ENCODE peak calls at places on chromosomes 4 and X, in five cellular contexts. C, M, G, Y and H are unnamed samples.

GRCh38 chr4:53653484-53654053 is 62.3 kb upstream of the LNX1 start:
- DNase-seq in M (no peak), Y (no peak), G (no peak), C (no peak), H (no peak)

GRCh38 chr4:1723131-1723801 is 1.9 kb downstream of the TACC3 start:
- DNase-seq in C (no peak), M (no peak), G (no peak), Y (no peak), H (no peak)

GRCh38 chr4:37516057-37516775 is 170.0 kb downstream of the RELL1 start:
- DNase-seq in Y (peak; percentile 43), M (no peak), G (no peak), C (no peak), H (no peak)

GRCh38 chr4:48081196-48081595 is 52.9 kb downstream of the TXK start:
- DNase-seq in Y (peak; percentile 34), G (no peak), C (no peak), M (no peak), H (no peak)

GRCh38 chr4:48195853-48196252 is 61.8 kb upstream of the TXK start:
- DNase-seq in G (no peak), Y (no peak), M (no peak), C (no peak), H (no peak)

GRCh38 chr4:119093042-119093827 is 42.4 kb upstream of the MYOZ2 start:
- DNase-seq in M (no peak), Y (peak; percentile 64), G (no peak), C (no peak), H (no peak)

GRCh38 chr4:175166020-175166419 is 247.9 kb downstream of the ADAM29 start:
- DNase-seq in Y (no peak), G (no peak), M (no peak), C (no peak), H (no peak)

GRCh38 chr4:76851375-76851774 is 46.6 kb downstream of the SOWAHB start:
- DNase-seq in M (no peak), Y (no peak), C (no peak), G (no peak), H (no peak)

GRCh38 chrX:105460366-105460765 is 239.9 kb upstream of the TEX13A start:
- DNase-seq in M (no peak), Y (peak; percentile 30), G (no peak), C (peak; percentile 78), H (no peak)

GRCh38 chr4:97105716-97106115 is 1037.6 kb downstream of the STPG2 start:
- DNase-seq in C (no peak), Y (no peak), G (no peak), M (no peak), H (no peak)

GRCh38 chr4:183846951-183847350 is 58.2 kb upstream of the STOX2 start:
- DNase-seq in C (no peak), G (no peak), Y (no peak), M (no peak), H (no peak)

GRCh38 chrX:71533850-71534515 is 1.1 kb downstream of the OGT start:
- DNase-seq in Y (peak; percentile 30), C (no peak), M (peak; percentile 47), G (peak; percentile 35), H (peak; percentile 37)

GRCh38 chr4:101807351-101807750 is 16.8 kb downstream of the BANK1 start:
- DNase-seq in C (no peak), Y (no peak), G (no peak), M (no peak), H (no peak)

GRCh38 chr4:185039508-185040273 is 21.4 kb downstream of the HELT start:
- DNase-seq in Y (peak; percentile 54), C (peak; percentile 51), M (peak; percentile 51), G (no peak), H (no peak)

GRCh38 chr4:185035284-185035683 is 17.0 kb downstream of the HELT start:
- DNase-seq in C (no peak), G (no peak), Y (no peak), M (no peak), H (no peak)

GRCh38 chr4:185033950-185034349 is 15.7 kb downstream of the HELT start:
- DNase-seq in G (no peak), C (no peak), M (no peak), Y (no peak), H (no peak)

GRCh38 chr4:185036019-185036418 is 17.7 kb downstream of the HELT start:
- DNase-seq in G (no peak), M (no peak), C (no peak), Y (no peak), H (no peak)

DNA sequence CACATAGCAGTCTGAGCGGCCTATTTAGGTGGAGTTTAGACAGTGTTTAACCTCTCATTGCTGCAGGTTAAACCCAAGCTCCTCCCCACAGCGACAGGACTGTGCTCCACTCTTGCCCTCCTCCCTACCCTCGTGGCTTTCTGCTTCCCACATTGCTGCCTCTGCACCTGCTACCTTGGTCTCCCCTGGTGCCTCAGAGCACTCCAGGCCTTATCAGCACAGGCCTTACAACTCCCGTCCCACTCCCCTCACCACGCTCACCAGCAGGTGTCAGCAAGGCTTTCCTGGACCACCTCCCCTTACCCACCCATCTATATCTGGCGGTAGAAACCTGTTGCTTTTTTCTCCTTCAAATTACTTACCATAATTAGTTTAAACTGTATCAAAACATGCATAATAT is 18.6 kb downstream of the HELT start:
- DNase-seq in M (no peak), Y (no peak), G (no peak), C (no peak), H (no peak)
- TF ChIP-seq CTCF in M (no peak), Y (no peak), G (no peak), C (no peak), H (no peak)

DNA sequence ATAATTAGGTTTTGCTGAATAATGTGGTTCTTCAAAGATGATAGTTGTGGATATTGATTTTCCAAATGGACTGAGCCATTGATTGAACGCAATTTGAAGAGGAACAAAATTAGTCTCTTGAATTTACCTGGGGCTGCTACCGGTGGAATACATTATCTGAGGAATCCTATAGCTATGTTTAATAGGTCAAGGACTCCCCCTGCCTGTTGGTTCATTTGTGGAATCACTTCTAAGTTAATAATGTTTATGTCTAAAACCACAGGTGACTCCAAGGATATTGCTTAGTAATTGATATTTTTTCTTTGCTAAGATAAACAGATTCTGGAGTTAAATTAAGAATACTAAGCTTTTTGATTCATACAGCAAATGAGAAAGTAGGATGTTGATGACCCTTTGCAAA is 576.0 kb upstream of the PABPC4L start:
- DNase-seq in C (no peak), Y (peak; percentile 15), M (no peak), G (no peak), H (no peak)
- TF ChIP-seq CTCF in C (peak; percentile 15), Y (peak; percentile 40), M (no peak), G (no peak), H (no peak)

DNA sequence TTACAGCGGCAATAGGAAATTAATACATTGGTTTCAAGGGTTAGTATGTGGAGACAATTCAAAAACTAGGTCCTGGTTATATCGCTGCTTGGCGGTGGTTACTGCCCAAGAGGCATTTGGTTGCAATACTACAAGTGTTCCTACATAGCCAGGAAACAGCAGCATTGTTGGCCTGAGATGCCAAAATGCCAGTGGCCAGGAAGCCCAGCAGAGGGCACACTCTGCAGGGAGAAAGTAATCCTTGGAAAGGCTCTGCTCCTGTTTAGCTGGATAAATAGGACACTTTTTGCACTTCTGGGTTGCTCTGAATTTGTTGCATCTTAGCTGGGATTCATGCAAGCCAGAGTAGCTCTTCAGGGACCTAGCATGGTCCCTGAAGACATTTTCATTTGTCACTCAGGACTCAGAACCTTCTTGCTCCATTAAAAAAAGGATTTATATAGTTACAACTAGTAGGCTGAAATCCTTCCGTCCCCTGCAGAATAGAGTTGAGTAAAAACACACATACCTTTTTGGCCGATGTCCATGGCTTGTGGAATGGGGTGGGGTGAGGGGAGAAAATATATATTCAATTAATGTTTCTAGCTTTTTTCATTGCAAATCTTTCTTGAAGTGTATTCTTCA is 8.1 kb upstream of the GPR119 start:
- DNase-seq in M (peak; percentile 61), Y (peak; percentile 74), C (peak; percentile 22), G (peak; percentile 45), H (no peak)
- TF ChIP-seq CTCF in M (peak; percentile 73), Y (peak; percentile 75), C (peak; percentile 76), G (peak; percentile 71), H (no peak)

DNA sequence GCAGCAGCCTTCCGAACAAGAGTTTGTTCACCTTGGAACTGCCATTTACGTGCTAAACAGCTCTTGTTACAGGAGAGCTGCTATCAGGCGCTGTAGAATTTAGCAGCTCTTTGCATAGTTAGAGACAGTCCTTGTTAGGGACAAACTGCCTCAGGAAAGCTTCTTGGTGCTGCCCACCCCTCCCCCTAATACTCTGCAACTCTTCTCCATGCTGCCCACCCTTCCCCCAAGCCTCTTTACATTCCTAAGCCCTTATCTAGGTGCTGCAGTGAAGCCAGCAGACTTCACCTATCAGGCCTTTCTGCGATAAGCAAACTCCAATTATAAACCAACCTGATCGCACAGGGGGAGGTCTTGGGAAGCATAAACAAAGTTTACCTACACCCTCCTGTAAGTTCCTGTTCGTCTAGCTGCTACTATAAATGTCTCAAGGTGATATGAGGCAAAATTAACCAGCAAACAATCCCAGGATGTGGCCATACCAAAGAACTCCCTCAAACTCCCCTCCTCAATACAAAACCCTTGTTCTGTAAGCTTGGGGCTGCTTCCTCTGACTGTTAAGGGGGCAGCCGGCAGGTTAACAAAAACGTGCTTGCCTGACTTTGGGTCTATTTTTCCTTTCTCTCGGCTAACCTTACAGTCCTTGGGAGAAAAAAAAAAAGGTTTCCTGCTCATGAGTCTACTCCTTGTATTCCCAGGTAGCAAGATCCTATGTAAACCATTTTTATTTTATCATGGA is 74.0 kb upstream of the GC start:
- DNase-seq in M (no peak), G (no peak), Y (no peak), C (no peak), H (no peak)
- TF ChIP-seq CTCF in M (no peak), G (no peak), Y (no peak), C (no peak), H (no peak)